ENCODE peak calls at places on chromosomes 5 and 9, in five cellular contexts. V, L, Z, A and X are unnamed samples.

GRCh38 chr5:167658890-167659289 is 632.6 kb upstream of the WWC1 start:
- DNase-seq in V (no peak), L (no peak), Z (no peak), A (no peak), X (no peak)

GRCh38 chr5:35856186-35857003 is at the start of gene IL7R:
- DNase-seq in V (no peak), L (no peak), Z (no peak), A (no peak), X (no peak)

GRCh38 chr5:73061593-73061992 is 58.8 kb upstream of the TMEM171 start:
- DNase-seq in V (no peak), L (no peak), Z (no peak), A (no peak), X (no peak)

GRCh38 chr9:125758986-125759811 is 12.0 kb downstream of the PBX3 start:
- DNase-seq in V (peak; percentile 40), L (peak; percentile 27), Z (no peak), A (no peak), X (no peak)

GRCh38 chr9:35710818-35711500 is 21.0 kb downstream of the TLN1 start:
- DNase-seq in V (no peak), L (no peak), Z (no peak), A (no peak), X (no peak)

GRCh38 chr5:173835131-173835530 is 53.0 kb upstream of the CPEB4 start:
- DNase-seq in V (no peak), L (peak; percentile 15), Z (no peak), A (no peak), X (no peak)

GRCh38 chr5:74164725-74165226 is 475.8 kb downstream of the ENC1 start:
- DNase-seq in V (peak; percentile 33), L (no peak), Z (no peak), A (peak; percentile 89), X (no peak)

GRCh38 chr9:99172129-99173091 is 49.3 kb downstream of the ALG2 start:
- DNase-seq in V (no peak), L (no peak), Z (no peak), A (peak; percentile 95), X (no peak)

GRCh38 chr9:131432597-131433301 is 38.9 kb downstream of the PRRC2B start:
- DNase-seq in V (no peak), L (no peak), Z (no peak), A (no peak), X (no peak)

GRCh38 chr9:120774719-120775118 is 18.5 kb downstream of the FBXW2 start:
- DNase-seq in V (no peak), L (no peak), Z (no peak), A (no peak), X (no peak)

GRCh38 chr5:72464071-72464470 is 43.1 kb downstream of the ZNF366 start:
- DNase-seq in V (no peak), L (no peak), Z (no peak), A (no peak), X (no peak)

GRCh38 chr5:97550818-97551217 is 367.8 kb upstream of the RIOK2 start:
- DNase-seq in V (no peak), L (no peak), Z (no peak), A (no peak), X (no peak)

GRCh38 chr5:167573274-167574127 is 717.9 kb upstream of the WWC1 start:
- DNase-seq in V (no peak), L (no peak), Z (peak; percentile 20), A (peak; percentile 55), X (peak; percentile 23)

GRCh38 chr9:130453487-130453886 is 8.7 kb downstream of the ASS1 start:
- DNase-seq in V (no peak), L (no peak), Z (no peak), A (no peak), X (peak; percentile 91)

GRCh38 chr9:99057665-99058625 is 47.0 kb upstream of the TGFBR1 start:
- DNase-seq in V (peak; percentile 63), L (no peak), Z (no peak), A (no peak), X (no peak)

GRCh38 chr9:17611342-17611741 is 32.5 kb downstream of the SH3GL2 start:
- DNase-seq in V (no peak), L (no peak), Z (no peak), A (no peak), X (no peak)

GRCh38 chr5:137888489-137888874 is 775 bp upstream of the PKD2L2 start:
- DNase-seq in V (no peak), L (no peak), Z (no peak), A (no peak), X (no peak)

GRCh38 chr9:128818839-128819715 is 777 bp downstream of the ENDOG start:
- DNase-seq in V (no peak), L (peak; percentile 40), Z (no peak), A (peak; percentile 52), X (no peak)

GRCh38 chr5:141186897-141187512 is at the start of gene PCDHB9:
- DNase-seq in V (no peak), L (no peak), Z (no peak), A (peak; percentile 69), X (no peak)

GRCh38 chr5:148970876-148971275 is 92.0 kb downstream of the SH3TC2 start:
- DNase-seq in V (no peak), L (no peak), Z (no peak), A (no peak), X (no peak)

GRCh38 chr5:68074048-68074632 is 141.4 kb upstream of the PIK3R1 start:
- DNase-seq in V (no peak), L (no peak), Z (no peak), A (no peak), X (no peak)

GRCh38 chr5:160090059-160090458 is 29.2 kb downstream of the PWWP2A start:
- DNase-seq in V (no peak), L (no peak), Z (no peak), A (no peak), X (no peak)

GRCh38 chr5:158874814-158875213 is 224.9 kb downstream of the EBF1 start:
- DNase-seq in V (no peak), L (no peak), Z (no peak), A (no peak), X (no peak)

GRCh38 chr9:91248707-91249106 is 113.0 kb downstream of the AUH start:
- DNase-seq in V (no peak), L (no peak), Z (no peak), A (no peak), X (no peak)

GRCh38 chr5:54643679-54644078 is 126.1 kb downstream of the SNX18 start:
- DNase-seq in V (no peak), L (no peak), Z (peak; percentile 21), A (no peak), X (no peak)

GRCh38 chr9:135993409-135993742 is 32.2 kb upstream of the UBAC1 start:
- DNase-seq in V (no peak), L (no peak), Z (no peak), A (no peak), X (no peak)

GRCh38 chr5:73266309-73266708 is 93.3 kb downstream of the TMEM174 start:
- DNase-seq in V (no peak), L (no peak), Z (no peak), A (no peak), X (no peak)

GRCh38 chr5:146440870-146441495 is 6.2 kb upstream of the TCERG1 start:
- DNase-seq in V (no peak), L (no peak), Z (no peak), A (peak; percentile 55), X (no peak)